ENCODE peak calls at places on chromosomes 1 and 21, in seven cellular contexts. E is progenitor cell of endocrine pancreas; S is mammary epithelial cell; Y is astrocyte of the spinal cord; F is neural progenitor cell; U is CD4-positive, alpha-beta T cell; N is coronary artery. O is an unnamed sample.

GRCh38 chr1:217982711-217983405 is 302.2 kb upstream of the RRP15 start:
- DNase-seq in E (no peak), S (no peak), Y (no peak), F (peak), U (no peak), N (no peak), O (no peak)

GRCh38 chr1:168734946-168735345 is 5.9 kb upstream of the DPT start:
- DNase-seq in E (no peak), S (no peak), Y (no peak), F (no peak), U (no peak), N (no peak), O (no peak)

GRCh38 chr1:51070011-51070410 is 32.0 kb upstream of the C1orf185 start:
- DNase-seq in E (no peak), S (no peak), Y (no peak), F (no peak), U (no peak), N (no peak), O (no peak)

GRCh38 chr1:26006710-26007109 is 8.8 kb upstream of the PAFAH2 start:
- DNase-seq in E (no peak), S (no peak), Y (no peak), F (no peak), U (no peak), N (no peak), O (no peak)

GRCh38 chr1:30446508-30446907 is 276.9 kb downstream of the MATN1 start:
- DNase-seq in E (peak), S (no peak), Y (no peak), F (no peak), U (no peak), N (peak), O (no peak)

GRCh38 chr1:55326496-55326895 is 111.3 kb upstream of the USP24 start:
- DNase-seq in E (no peak), S (no peak), Y (peak), F (no peak), U (no peak), N (no peak), O (no peak)

GRCh38 chr1:94863297-94863911 is 43.2 kb downstream of the SLC44A3 start:
- DNase-seq in E (no peak), S (peak), Y (peak), F (no peak), U (no peak), N (no peak), O (no peak)

GRCh38 chr1:57235782-57236181 is 188.1 kb downstream of the DAB1 start:
- DNase-seq in E (no peak), S (no peak), Y (no peak), F (no peak), U (no peak), N (no peak), O (no peak)

GRCh38 chr1:114032271-114033218 is 53.3 kb downstream of the OLFML3 start:
- DNase-seq in E (no peak), S (peak), Y (peak), F (no peak), U (no peak), N (no peak), O (no peak)

GRCh38 chr1:89823679-89824292 is 3.0 kb downstream of the LRRC8D start:
- DNase-seq in E (no peak), S (no peak), Y (no peak), F (no peak), U (no peak), N (no peak), O (no peak)

GRCh38 chr1:186839077-186839400 is 10.3 kb downstream of the PLA2G4A start:
- DNase-seq in E (no peak), S (no peak), Y (no peak), F (no peak), U (no peak), N (no peak), O (no peak)

GRCh38 chr1:152869808-152870419 is 8.2 kb upstream of the SMCP start:
- DNase-seq in E (peak), S (peak), Y (peak), F (peak), U (peak), N (no peak), O (peak)

GRCh38 chr1:221437924-221438323 is 304.0 kb downstream of the DUSP10 start:
- DNase-seq in E (no peak), S (peak), Y (peak), F (no peak), U (no peak), N (no peak), O (no peak)

GRCh38 chr1:59814901-59815825 is at the start of gene HOOK1:
- DNase-seq in E (no peak), S (peak), Y (no peak), F (peak), U (peak), N (no peak), O (no peak)

GRCh38 chr1:154953611-154954038 is 2.3 kb downstream of the PBXIP1 start:
- DNase-seq in E (no peak), S (no peak), Y (no peak), F (no peak), U (no peak), N (no peak), O (no peak)

GRCh38 chr1:37919277-37919676 is 27.6 kb downstream of the INPP5B start:
- DNase-seq in E (no peak), S (peak), Y (peak), F (peak), U (no peak), N (no peak), O (no peak)

GRCh38 chr21:17501107-17502006 is 11.5 kb upstream of the CXADR start:
- DNase-seq in E (no peak), S (no peak), Y (peak), F (no peak), U (no peak), N (no peak), O (no peak)

GRCh38 chr1:218476385-218476784 is 131.2 kb downstream of the TGFB2 start:
- DNase-seq in E (no peak), S (peak), Y (peak), F (no peak), U (no peak), N (no peak), O (no peak)

GRCh38 chr21:39107739-39108138 is 75.5 kb downstream of the PSMG1 start:
- DNase-seq in E (no peak), S (no peak), Y (no peak), F (no peak), U (no peak), N (no peak), O (no peak)

GRCh38 chr1:41086921-41087320 is 65.4 kb upstream of the SLFNL1 start:
- DNase-seq in E (no peak), S (no peak), Y (no peak), F (no peak), U (no peak), N (no peak), O (no peak)

GRCh38 chr1:67814121-67814772 is 19.0 kb downstream of the GNG12 start:
- DNase-seq in E (no peak), S (no peak), Y (no peak), F (no peak), U (no peak), N (no peak), O (no peak)

GRCh38 chr1:9449106-9449627 is 90.1 kb upstream of the SLC25A33 start:
- DNase-seq in E (no peak), S (peak), Y (no peak), F (no peak), U (no peak), N (peak), O (no peak)

GRCh38 chr1:116923421-116923820 is 13.7 kb downstream of the PTGFRN start:
- DNase-seq in E (no peak), S (no peak), Y (peak), F (no peak), U (no peak), N (peak), O (no peak)

GRCh38 chr1:48823161-48823560 is 46.5 kb upstream of the BEND5 start:
- DNase-seq in E (no peak), S (no peak), Y (no peak), F (no peak), U (no peak), N (no peak), O (no peak)

GRCh38 chr1:199226163-199226562 is 587.3 kb downstream of the PTPRC start:
- DNase-seq in E (no peak), S (peak), Y (peak), F (no peak), U (no peak), N (no peak), O (no peak)

GRCh38 chr21:40095477-40095876 is 228.2 kb downstream of the PCP4 start:
- DNase-seq in E (no peak), S (no peak), Y (no peak), F (no peak), U (no peak), N (no peak), O (no peak)

GRCh38 chr1:82578086-82578726 is 777.5 kb downstream of the ADGRL2 start:
- DNase-seq in E (no peak), S (no peak), Y (no peak), F (no peak), U (no peak), N (no peak), O (no peak)

GRCh38 chr1:18956189-18957135 is at the start of gene IFFO2:
- DNase-seq in E (peak), S (peak), Y (peak), F (peak), U (peak), N (peak), O (peak)

GRCh38 chr1:76300556-76300955 is 226.0 kb downstream of the ST6GALNAC3 start:
- DNase-seq in E (no peak), S (no peak), Y (no peak), F (no peak), U (no peak), N (no peak), O (no peak)

GRCh38 chr1:46399307-46399706 is 5.2 kb downstream of the FAAH start:
- DNase-seq in E (no peak), S (no peak), Y (no peak), F (no peak), U (no peak), N (no peak), O (no peak)

GRCh38 chr1:26410706-26411623 is at the start of gene LIN28A:
- DNase-seq in E (peak), S (no peak), Y (no peak), F (peak), U (no peak), N (no peak), O (no peak)

GRCh38 chr1:25033828-25034451 is 103.9 kb upstream of the RUNX3 start:
- DNase-seq in E (no peak), S (no peak), Y (no peak), F (no peak), U (no peak), N (no peak), O (no peak)

GRCh38 chr21:35026153-35026499 is 23.0 kb downstream of the RUNX1 start:
- DNase-seq in E (no peak), S (no peak), Y (peak), F (no peak), U (no peak), N (no peak), O (no peak)

GRCh38 chr21:42234464-42235241 is 15.7 kb downstream of the ABCG1 start:
- DNase-seq in E (peak), S (peak), Y (peak), F (peak), U (peak), N (no peak), O (no peak)

GRCh38 chr1:171126504-171126903 is 35.8 kb downstream of the FMO3 start:
- DNase-seq in E (no peak), S (no peak), Y (no peak), F (no peak), U (no peak), N (no peak), O (no peak)

GRCh38 chr1:109615879-109616278 is 3.5 kb downstream of the GNAT2 start:
- DNase-seq in E (no peak), S (no peak), Y (no peak), F (no peak), U (no peak), N (no peak), O (no peak)

DNA sequence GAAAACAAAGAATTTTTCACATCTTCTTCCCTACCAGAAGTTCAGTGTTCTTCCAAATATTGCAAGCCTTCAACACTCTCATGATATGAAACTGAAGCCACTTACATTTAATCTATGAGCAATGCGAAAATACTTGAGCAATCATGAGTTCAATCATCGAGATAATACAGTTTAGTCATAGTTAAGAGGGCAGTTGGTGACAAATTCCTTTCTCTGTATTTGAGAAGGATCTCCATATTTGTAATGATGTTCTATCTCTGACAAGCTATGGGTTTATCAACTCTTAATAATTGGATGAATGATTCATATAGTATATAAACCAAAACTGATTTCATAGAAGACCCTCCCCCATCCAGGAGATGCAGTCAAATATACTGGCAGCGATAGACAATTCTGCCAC is 29.7 kb upstream of the PYHIN1 start:
- DNase-seq in E (no peak), S (no peak), Y (no peak), F (no peak), U (no peak), N (no peak), O (no peak)
- TF ChIP-seq CTCF in E (no peak), S (no peak), Y (no peak), F (no peak), U (no peak), N (no peak), O (no peak)

DNA sequence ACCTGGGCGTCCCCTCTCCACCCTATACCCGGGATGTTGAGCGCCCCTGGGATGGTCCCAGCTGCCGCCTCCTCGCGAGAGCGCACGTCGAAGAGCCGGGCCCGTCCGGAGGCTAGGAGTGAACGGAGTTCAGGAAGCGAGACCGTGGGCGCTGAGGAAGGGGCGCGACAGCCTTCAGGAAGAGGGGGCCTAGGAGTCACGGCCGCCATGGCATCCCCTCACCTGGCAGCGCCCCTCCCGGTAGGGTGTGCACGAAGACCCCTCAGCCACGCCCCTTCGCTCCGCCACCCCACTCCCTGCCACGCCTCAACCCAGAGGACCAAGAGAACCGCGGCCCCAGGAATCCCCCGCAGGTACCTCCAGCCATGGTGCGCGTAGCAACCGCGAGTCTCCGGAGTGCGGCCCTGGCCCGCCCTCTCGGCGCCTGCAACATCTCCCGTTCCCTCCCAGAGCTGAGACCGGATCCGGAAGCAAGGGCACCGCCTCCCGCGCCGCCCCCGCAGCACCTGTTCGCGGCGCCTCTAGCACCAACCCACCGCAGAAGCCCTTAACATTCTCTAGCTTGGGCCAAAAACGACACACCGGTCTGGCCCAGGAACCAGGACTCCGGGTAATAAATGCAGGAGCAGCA is at the start of gene TSTD1:
- DNase-seq in E (peak), S (peak), Y (no peak), F (peak), U (peak), N (no peak), O (no peak)
- TF ChIP-seq CTCF in E (peak), S (no peak), Y (no peak), F (no peak), U (no peak), N (no peak), O (no peak)

DNA sequence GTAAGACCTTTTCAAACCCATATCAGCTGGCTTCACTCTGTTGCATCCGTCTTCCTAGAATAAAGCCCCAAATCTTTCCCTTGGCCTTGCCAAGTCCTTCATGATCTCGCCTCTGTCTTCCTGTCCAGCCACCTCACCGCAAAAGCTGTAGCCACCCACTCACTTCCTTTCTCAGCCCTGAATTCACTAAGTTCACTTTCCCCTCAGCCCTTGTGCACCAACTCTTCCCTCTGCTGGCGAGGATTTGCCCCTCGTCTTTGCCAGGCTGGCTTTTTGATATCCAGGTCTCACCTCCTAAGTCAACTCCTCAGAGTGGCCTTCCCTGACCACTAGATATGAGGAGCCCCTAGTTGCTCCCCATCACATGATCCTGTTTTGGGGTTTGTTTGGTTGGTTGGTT is 3.9 kb upstream of the COL16A1 start:
- DNase-seq in E (no peak), S (peak), Y (peak), F (no peak), U (no peak), N (no peak), O (no peak)
- TF ChIP-seq CTCF in E (no peak), S (peak), Y (peak), F (no peak), U (no peak), N (no peak), O (peak)

DNA sequence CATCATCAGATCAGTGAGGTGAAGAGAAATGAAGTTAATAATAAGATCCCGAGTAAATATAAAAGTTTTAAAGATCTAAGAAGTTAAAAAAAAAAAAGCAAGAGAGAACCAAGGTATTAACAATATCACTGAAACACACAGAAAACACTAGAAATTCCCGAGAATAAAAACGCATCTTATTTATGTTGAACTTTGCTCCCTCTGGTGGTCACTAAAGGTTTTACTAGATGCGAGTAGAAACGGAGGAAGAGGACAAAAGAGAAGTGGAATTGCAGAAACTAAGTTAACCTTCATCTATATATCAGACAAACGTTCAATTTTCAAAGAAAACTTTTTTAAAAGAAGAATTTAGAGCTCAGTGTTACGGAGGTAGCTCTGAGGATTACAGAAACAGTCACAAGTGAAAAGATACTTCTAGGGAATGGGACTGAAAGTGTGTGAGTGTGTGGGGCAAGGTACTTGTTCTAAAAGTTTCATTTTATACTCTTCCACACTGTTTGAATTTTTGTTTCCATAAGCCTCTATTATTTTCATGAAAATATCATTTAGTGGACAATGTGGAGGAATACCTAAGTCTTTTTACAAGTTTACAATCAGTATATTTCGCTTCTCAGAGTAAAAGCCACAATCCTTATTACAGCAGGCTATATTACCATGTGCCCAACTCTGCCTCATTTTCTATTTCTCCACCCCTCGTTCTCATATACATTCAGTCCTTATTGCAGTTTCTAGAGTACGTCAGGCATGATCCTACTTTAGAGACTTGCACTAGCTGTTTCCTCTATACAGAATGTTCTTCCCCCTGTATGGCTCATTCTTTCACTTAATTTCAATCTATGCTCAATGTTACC is 19.7 kb downstream of the ACBD6 start:
- DNase-seq in E (no peak), S (peak), Y (peak), F (peak), U (no peak), N (no peak), O (peak)
- TF ChIP-seq CTCF in E (peak), S (peak), Y (peak), F (peak), U (peak), N (peak), O (peak)

GRCh38 chr1:173436831-173437428 is 40.2 kb upstream of the PRDX6 start:
- DNase-seq in E (no peak), S (no peak), Y (no peak), F (no peak), U (no peak), N (no peak), O (no peak)

GRCh38 chr1:173438655-173439054 is 38.5 kb upstream of the PRDX6 start:
- DNase-seq in E (no peak), S (no peak), Y (no peak), F (no peak), U (no peak), N (no peak), O (no peak)

GRCh38 chr1:173444757-173445156 is 32.4 kb upstream of the PRDX6 start:
- DNase-seq in E (no peak), S (no peak), Y (no peak), F (peak), U (no peak), N (no peak), O (no peak)

GRCh38 chr1:173445164-173445563 is 32.0 kb upstream of the PRDX6 start:
- DNase-seq in E (no peak), S (no peak), Y (no peak), F (peak), U (no peak), N (no peak), O (no peak)

GRCh38 chr1:173440430-173440829 is 36.7 kb upstream of the PRDX6 start:
- DNase-seq in E (no peak), S (no peak), Y (no peak), F (no peak), U (no peak), N (no peak), O (no peak)
- TF ChIP-seq CTCF in E (no peak), S (no peak), Y (no peak), F (no peak), U (no peak), N (no peak), O (no peak)

DNA sequence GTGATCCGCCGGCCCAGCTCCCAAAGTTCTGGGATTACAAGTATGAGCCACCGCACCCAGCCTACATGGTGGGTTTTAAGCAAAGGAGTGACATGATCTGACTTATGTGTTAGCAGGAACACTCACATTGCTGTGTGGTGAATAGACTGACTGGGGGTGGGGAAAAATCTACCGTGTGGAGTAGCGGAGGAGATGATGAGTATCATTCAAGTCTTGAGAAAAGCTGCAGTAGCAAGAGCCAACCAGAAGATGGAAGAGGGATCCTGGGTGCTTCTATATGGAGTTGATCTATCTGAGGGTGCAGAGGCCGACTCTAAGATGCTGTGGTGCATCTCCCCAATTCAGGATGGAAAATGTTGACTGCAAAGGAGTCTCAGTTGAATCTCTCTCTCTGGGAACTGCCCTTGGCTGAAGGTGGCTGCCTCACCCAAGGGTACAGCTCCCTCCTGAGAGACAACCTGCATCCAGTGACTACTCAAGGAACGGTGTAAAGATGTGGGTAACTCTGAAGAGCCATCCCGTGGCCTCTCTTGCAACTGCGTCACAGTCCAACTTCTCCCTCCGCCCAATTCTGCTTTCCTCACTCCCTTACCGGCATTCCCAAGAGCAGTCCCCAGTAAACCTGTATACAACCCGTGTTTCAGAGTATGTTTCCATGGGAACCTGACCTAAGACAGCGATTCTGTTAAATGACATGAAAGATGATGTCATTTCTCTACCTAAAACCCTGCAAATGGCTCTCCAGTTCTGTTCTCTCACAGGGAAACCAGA is 7.4 kb upstream of the B3GALNT2 start:
- DNase-seq in E (no peak), S (peak), Y (no peak), F (peak), U (no peak), N (no peak), O (no peak)
- TF ChIP-seq CTCF in E (no peak), S (no peak), Y (peak), F (no peak), U (no peak), N (no peak), O (no peak)

O was measured in AG09319.